ENCODE peak calls at places on chromosomes 7 and 10, in six cellular contexts. M, G, S, K, L and X are unnamed samples.

GRCh38 chr10:16518822-16519221 is 2.9 kb downstream of the C1QL3 start:
- DNase-seq in M (no peak), G (no peak), S (no peak), K (no peak), L (no peak), X (no peak)

GRCh38 chr7:101942603-101943210 is 125.3 kb downstream of the CUX1 start:
- DNase-seq in M (no peak), G (no peak), S (no peak), K (no peak), L (no peak), X (no peak)

GRCh38 chr10:59336632-59337031 is 25.7 kb downstream of the FAM13C start:
- DNase-seq in M (peak), G (peak), S (no peak), K (no peak), L (no peak), X (no peak)

GRCh38 chr10:68897336-68897741 is 3.8 kb upstream of the DDX50 start:
- DNase-seq in M (peak), G (peak), S (peak), K (no peak), L (peak), X (peak)

GRCh38 chr10:72086466-72087391 is 1.6 kb downstream of the SPOCK2 start:
- DNase-seq in M (no peak), G (peak), S (no peak), K (peak), L (no peak), X (peak)

GRCh38 chr7:126103582-126103981 is 1149.2 kb downstream of the GRM8 start:
- DNase-seq in M (no peak), G (no peak), S (no peak), K (no peak), L (no peak), X (no peak)

GRCh38 chr7:101550641-101551531 is 78.2 kb downstream of the MYL10 start:
- DNase-seq in M (no peak), G (no peak), S (no peak), K (no peak), L (no peak), X (no peak)

GRCh38 chr7:136234040-136234439 is 256.9 kb upstream of the MTPN start:
- DNase-seq in M (no peak), G (no peak), S (no peak), K (no peak), L (no peak), X (no peak)

GRCh38 chr7:47940482-47941001 is 7.7 kb downstream of the PKD1L1 start:
- DNase-seq in M (peak), G (peak), S (peak), K (peak), L (no peak), X (no peak)

GRCh38 chr10:55782181-55782580 is 578.9 kb downstream of the ZWINT start:
- DNase-seq in M (no peak), G (no peak), S (no peak), K (no peak), L (no peak), X (no peak)

GRCh38 chr7:150368884-150369739 is 490 bp downstream of the REPIN1 start:
- DNase-seq in M (no peak), G (peak), S (peak), K (peak), L (peak), X (peak)

GRCh38 chr10:6778992-6779701 is 199.1 kb upstream of the PRKCQ start:
- DNase-seq in M (peak), G (peak), S (peak), K (peak), L (no peak), X (peak)

GRCh38 chr7:19009241-19009935 is 108.0 kb downstream of the TWIST1 start:
- DNase-seq in M (no peak), G (peak), S (no peak), K (no peak), L (no peak), X (no peak)

GRCh38 chr7:129781128-129781855 is 169.8 kb downstream of the NRF1 start:
- DNase-seq in M (no peak), G (no peak), S (no peak), K (no peak), L (no peak), X (peak)

GRCh38 chr10:34176351-34176750 is 638.7 kb downstream of the PARD3 start:
- DNase-seq in M (no peak), G (no peak), S (no peak), K (no peak), L (no peak), X (no peak)

GRCh38 chr10:4033341-4033896 is 248.4 kb upstream of the KLF6 start:
- DNase-seq in M (no peak), G (peak), S (no peak), K (no peak), L (no peak), X (no peak)

GRCh38 chr7:110514973-110515372 is 576.0 kb upstream of the LRRN3 start:
- DNase-seq in M (no peak), G (no peak), S (no peak), K (no peak), L (no peak), X (no peak)

GRCh38 chr7:46368871-46369270 is 447.8 kb upstream of the IGFBP3 start:
- DNase-seq in M (no peak), G (no peak), S (no peak), K (no peak), L (no peak), X (no peak)

GRCh38 chr10:22554481-22555182 is 159.7 kb downstream of the PIP4K2A start:
- DNase-seq in M (peak), G (peak), S (peak), K (peak), L (peak), X (no peak)

GRCh38 chr7:79593819-79594218 is 140.4 kb upstream of the MAGI2 start:
- DNase-seq in M (no peak), G (no peak), S (no peak), K (no peak), L (no peak), X (no peak)

GRCh38 chr7:20280475-20281351 is 50.0 kb upstream of the ITGB8 start:
- DNase-seq in M (peak), G (peak), S (no peak), K (no peak), L (no peak), X (no peak)

GRCh38 chr10:50574305-50574704 is 49.5 kb downstream of the SGMS1 start:
- DNase-seq in M (no peak), G (no peak), S (no peak), K (no peak), L (no peak), X (no peak)

GRCh38 chr10:132834891-132835847 is 49.2 kb upstream of the NKX6-2 start:
- DNase-seq in M (no peak), G (no peak), S (no peak), K (no peak), L (peak), X (no peak)

GRCh38 chr7:141291541-141291940 is 217.7 kb downstream of the TMEM178B start:
- DNase-seq in M (no peak), G (no peak), S (no peak), K (no peak), L (no peak), X (no peak)

GRCh38 chr7:99267530-99268360 is 4.9 kb upstream of the MYH16 start:
- DNase-seq in M (peak), G (peak), S (peak), K (no peak), L (no peak), X (peak)

GRCh38 chr7:99272476-99273045 is at the start of gene MYH16:
- DNase-seq in M (no peak), G (peak), S (no peak), K (no peak), L (no peak), X (peak)

GRCh38 chr7:99268361-99268908 is 4.2 kb upstream of the MYH16 start:
- DNase-seq in M (no peak), G (no peak), S (no peak), K (no peak), L (no peak), X (no peak)

GRCh38 chr7:99275496-99275895 is 2.9 kb downstream of the MYH16 start:
- DNase-seq in M (no peak), G (no peak), S (no peak), K (no peak), L (no peak), X (no peak)

DNA sequence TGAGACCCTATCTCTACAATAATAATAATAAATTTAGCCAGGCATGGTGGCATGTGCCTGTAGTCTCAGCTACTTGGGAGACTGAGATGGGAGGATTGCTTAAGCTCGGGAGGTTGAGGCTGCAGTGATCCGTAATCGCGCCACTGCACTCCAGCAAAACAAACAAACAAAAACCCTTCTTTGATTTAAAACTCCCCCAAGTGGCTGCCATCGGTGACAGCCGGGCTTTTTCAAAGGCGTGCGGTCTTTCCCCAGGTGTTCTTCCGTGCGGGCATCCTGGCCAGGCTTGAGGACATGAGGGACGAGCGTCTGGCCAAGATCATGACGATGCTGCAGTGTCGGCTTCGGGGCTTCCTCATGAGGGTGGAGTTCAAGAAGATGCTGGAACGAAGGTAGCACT is 1.9 kb upstream of the MYH16 start:
- DNase-seq in M (no peak), G (no peak), S (no peak), K (no peak), L (no peak), X (no peak)
- TF ChIP-seq CTCF in M (no peak), G (no peak), S (no peak), K (no peak), L (peak), X (no peak)

GRCh38 chr10:119817991-119818888 is 54.4 kb downstream of the MCMBP start:
- DNase-seq in M (peak), G (peak), S (peak), K (peak), L (peak), X (no peak)
- TF ChIP-seq CTCF in M (peak), G (peak), S (peak), K (no peak), L (peak), X (no peak)

DNA sequence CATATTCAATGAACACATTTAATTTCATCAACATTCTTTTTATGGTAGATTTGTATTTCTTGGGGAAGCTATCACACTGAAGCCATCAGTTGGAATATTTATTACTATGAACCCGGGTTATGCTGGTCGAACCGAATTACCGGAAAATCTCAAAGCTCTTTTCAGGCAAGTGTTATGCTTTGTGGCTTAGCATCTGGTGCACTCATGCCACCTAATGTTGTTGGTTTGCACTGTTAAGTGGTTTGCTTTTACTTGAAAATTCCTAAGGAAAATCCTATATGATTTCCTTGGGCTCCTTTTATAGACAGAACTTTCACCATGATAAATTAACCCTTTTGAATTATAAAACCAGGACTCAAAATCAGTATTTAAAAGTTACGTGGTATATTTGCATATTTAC is 147.9 kb downstream of the DNAH11 start:
- DNase-seq in M (no peak), G (no peak), S (no peak), K (no peak), L (no peak), X (no peak)
- TF ChIP-seq CTCF in M (no peak), G (no peak), S (peak), K (no peak), L (no peak), X (no peak)

GRCh38 chr10:43574035-43574892 is at the start of gene ZNF239:
- DNase-seq in M (peak), G (peak), S (peak), K (peak), L (peak), X (peak)
- TF ChIP-seq CTCF in M (no peak), G (no peak), S (no peak), K (no peak), L (peak), X (no peak)

GRCh38 chr10:79155301-79156081 is 86.7 kb downstream of the ZMIZ1 start:
- DNase-seq in M (no peak), G (peak), S (no peak), K (peak), L (no peak), X (no peak)
- TF ChIP-seq CTCF in M (peak), G (peak), S (no peak), K (no peak), L (no peak), X (no peak)